ENCODE peak calls at places on chromosomes 5 and 9, in four cellular contexts. One of them, this sample, is unnamed.
A peak's percentile ranks its signal among the peaks of the same experiment; 100 is the strongest.

GRCh38 chr9:35293381-35293780 is 131.6 kb downstream of the UNC13B start:
- DNase-seq in right lobe of liver: no peak
- DNase-seq in DND-41: no peak
- DNase-seq in H9: no peak
- DNase-seq in this sample: no peak

GRCh38 chr5:39355324-39355723 is 9.0 kb downstream of the C9 start:
- DNase-seq in right lobe of liver: no peak
- DNase-seq in DND-41: no peak
- DNase-seq in H9: no peak
- DNase-seq in this sample: no peak

GRCh38 chr5:165579911-165580310 is 2074.5 kb downstream of the MAT2B start:
- DNase-seq in right lobe of liver: no peak
- DNase-seq in DND-41: no peak
- DNase-seq in H9: no peak
- DNase-seq in this sample: no peak

GRCh38 chr5:134411546-134412266 is at the start of gene CDKN2AIPNL:
- DNase-seq in right lobe of liver: peak; percentile 95
- DNase-seq in DND-41: peak; percentile 91
- DNase-seq in H9: peak; percentile 92
- DNase-seq in this sample: peak; percentile 90

GRCh38 chr9:137531099-137531765 is 19.0 kb downstream of the PNPLA7 start:
- DNase-seq in right lobe of liver: no peak
- DNase-seq in DND-41: no peak
- DNase-seq in H9: no peak
- DNase-seq in this sample: no peak

GRCh38 chr5:149485655-149486615 is 65.3 kb downstream of the CSNK1A1 start:
- DNase-seq in right lobe of liver: no peak
- DNase-seq in DND-41: no peak
- DNase-seq in H9: no peak
- DNase-seq in this sample: peak; percentile 78

GRCh38 chr5:177194278-177194677 is 60.7 kb downstream of the NSD1 start:
- DNase-seq in right lobe of liver: no peak
- DNase-seq in DND-41: no peak
- DNase-seq in H9: no peak
- DNase-seq in this sample: no peak

GRCh38 chr5:90020575-90021535 is 388.7 kb downstream of the CETN3 start:
- DNase-seq in right lobe of liver: no peak
- DNase-seq in DND-41: no peak
- DNase-seq in H9: no peak
- DNase-seq in this sample: no peak

GRCh38 chr9:20294351-20294750 is 327.9 kb downstream of the MLLT3 start:
- DNase-seq in right lobe of liver: no peak
- DNase-seq in DND-41: no peak
- DNase-seq in H9: no peak
- DNase-seq in this sample: no peak

GRCh38 chr9:91720313-91720712 is 229.7 kb downstream of the ROR2 start:
- DNase-seq in right lobe of liver: no peak
- DNase-seq in DND-41: no peak
- DNase-seq in H9: no peak
- DNase-seq in this sample: no peak

GRCh38 chr9:77939149-77939668 is 92.4 kb downstream of the GNAQ start:
- DNase-seq in right lobe of liver: no peak
- DNase-seq in DND-41: no peak
- DNase-seq in H9: no peak
- DNase-seq in this sample: no peak

GRCh38 chr9:104863180-104863883 is 64.6 kb downstream of the ABCA1 start:
- DNase-seq in right lobe of liver: no peak
- DNase-seq in DND-41: peak; percentile 53
- DNase-seq in H9: peak; percentile 63
- DNase-seq in this sample: no peak

GRCh38 chr5:154923441-154924430 is 14.3 kb downstream of the GEMIN5 start:
- DNase-seq in right lobe of liver: no peak
- DNase-seq in DND-41: no peak
- DNase-seq in H9: no peak
- DNase-seq in this sample: no peak

GRCh38 chr5:154753792-154754191 is 1.4 kb upstream of the LARP1 start:
- DNase-seq in right lobe of liver: no peak
- DNase-seq in DND-41: no peak
- DNase-seq in H9: no peak
- DNase-seq in this sample: peak; percentile 49

GRCh38 chr9:34380511-34381315 is 4.0 kb upstream of the MYORG start:
- DNase-seq in right lobe of liver: peak; percentile 92
- DNase-seq in DND-41: no peak
- DNase-seq in H9: peak; percentile 92
- DNase-seq in this sample: peak; percentile 76

GRCh38 chr9:110592075-110592830 is 12.7 kb upstream of the SVEP1 start:
- DNase-seq in right lobe of liver: no peak
- DNase-seq in DND-41: no peak
- DNase-seq in H9: no peak
- DNase-seq in this sample: no peak

GRCh38 chr5:134957920-134958608 is 9.6 kb upstream of the CATSPER3 start:
- DNase-seq in right lobe of liver: no peak
- DNase-seq in DND-41: no peak
- DNase-seq in H9: no peak
- DNase-seq in this sample: no peak

GRCh38 chr5:58299266-58299665 is 160.6 kb downstream of the PLK2 start:
- DNase-seq in right lobe of liver: no peak
- DNase-seq in DND-41: no peak
- DNase-seq in H9: no peak
- DNase-seq in this sample: no peak

GRCh38 chr9:88268886-88269285 is 119.4 kb upstream of the SPIN1 start:
- DNase-seq in right lobe of liver: no peak
- DNase-seq in DND-41: no peak
- DNase-seq in H9: no peak
- DNase-seq in this sample: no peak

GRCh38 chr5:56876325-56876724 is 33.1 kb upstream of the SETD9 start:
- DNase-seq in right lobe of liver: no peak
- DNase-seq in DND-41: no peak
- DNase-seq in H9: no peak
- DNase-seq in this sample: no peak
- H3K27ac ChIP-seq in right lobe of liver: no peak overlapping the region
- H3K27ac ChIP-seq in DND-41: no peak overlapping the region
- H3K27ac ChIP-seq in H9: no peak overlapping the region
- H3K27ac ChIP-seq in this sample: no peak overlapping the region

DNA sequence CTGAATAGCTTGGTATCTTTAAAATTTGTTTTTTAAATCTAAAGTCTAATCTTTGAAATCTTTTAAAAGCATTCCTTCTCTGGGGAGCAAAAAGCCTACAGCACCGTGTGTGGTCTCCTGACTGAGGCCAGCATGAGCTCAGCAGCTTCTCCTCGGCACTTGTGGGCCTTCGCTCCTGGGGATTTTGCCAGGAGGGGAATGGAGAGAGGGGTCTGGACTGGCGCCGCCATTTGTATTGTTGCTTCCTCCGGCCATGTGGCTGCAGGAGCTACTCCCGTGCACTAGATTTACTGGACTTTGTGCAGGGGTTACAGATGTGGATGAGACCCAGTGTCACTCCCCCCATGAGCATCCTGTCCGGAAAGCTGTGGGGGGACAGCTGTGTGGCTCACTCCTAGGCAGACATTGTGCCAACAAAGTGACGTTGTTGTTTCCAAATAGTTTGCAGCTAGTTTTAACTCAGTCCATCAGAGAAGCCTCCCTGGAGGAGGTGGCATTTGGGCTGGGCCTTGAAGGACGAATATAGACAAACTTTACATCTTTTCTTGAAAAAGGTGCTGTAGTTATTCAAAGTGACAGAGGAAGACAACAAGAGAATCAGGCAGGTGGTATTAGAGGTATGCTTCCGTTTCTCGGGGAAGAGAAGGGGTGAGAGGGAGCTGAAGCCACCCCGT is 6.6 kb downstream of the OLFM1 start:
- DNase-seq in right lobe of liver: no peak
- DNase-seq in DND-41: no peak
- DNase-seq in H9: no peak
- DNase-seq in this sample: no peak
- H3K27ac ChIP-seq in right lobe of liver: no peak overlapping the region
- H3K27ac ChIP-seq in DND-41: no peak overlapping the region
- H3K27ac ChIP-seq in H9: no peak overlapping the region
- H3K27ac ChIP-seq in this sample: no peak overlapping the region

GRCh38 chr5:56279979-56280378 is 46.8 kb upstream of the ANKRD55 start:
- DNase-seq in right lobe of liver: no peak
- DNase-seq in DND-41: no peak
- DNase-seq in H9: peak; percentile 27
- DNase-seq in this sample: no peak

GRCh38 chr5:56279291-56279690 is 46.2 kb upstream of the ANKRD55 start:
- DNase-seq in right lobe of liver: no peak
- DNase-seq in DND-41: no peak
- DNase-seq in H9: no peak
- DNase-seq in this sample: no peak

GRCh38 chr5:56282951-56283350 is 49.8 kb upstream of the ANKRD55 start:
- DNase-seq in right lobe of liver: no peak
- DNase-seq in DND-41: no peak
- DNase-seq in H9: no peak
- DNase-seq in this sample: no peak

GRCh38 chr5:56281489-56282163 is 48.5 kb upstream of the ANKRD55 start:
- DNase-seq in right lobe of liver: no peak
- DNase-seq in DND-41: no peak
- DNase-seq in H9: no peak
- DNase-seq in this sample: no peak

DNA sequence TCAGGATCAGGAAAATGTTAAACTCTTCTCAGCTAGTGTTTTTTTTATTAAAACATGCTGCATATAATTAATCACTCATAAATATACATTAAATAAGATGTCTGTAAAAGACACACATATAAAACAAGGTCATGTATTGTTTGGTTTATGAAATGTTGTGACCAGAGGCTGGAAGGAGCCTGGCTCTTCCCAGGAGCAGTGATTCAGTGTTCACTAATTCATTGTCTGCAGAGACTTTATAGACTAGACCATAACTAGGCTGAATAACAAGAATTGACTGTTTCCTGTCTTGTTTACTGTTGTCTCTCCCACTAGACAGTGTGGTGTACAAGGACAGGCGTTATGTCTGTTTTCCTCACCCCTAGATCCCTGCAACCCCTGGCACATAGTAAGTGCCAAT is 49.1 kb upstream of the ANKRD55 start:
- DNase-seq in right lobe of liver: no peak
- DNase-seq in DND-41: no peak
- DNase-seq in H9: no peak
- DNase-seq in this sample: no peak
- H3K27ac ChIP-seq in right lobe of liver: no peak overlapping the region
- H3K27ac ChIP-seq in DND-41: no peak overlapping the region
- H3K27ac ChIP-seq in H9: no peak overlapping the region
- H3K27ac ChIP-seq in this sample: no peak overlapping the region

GRCh38 chr5:82374637-82375036 is 96.5 kb upstream of the RPS23 start:
- DNase-seq in right lobe of liver: no peak
- DNase-seq in DND-41: no peak
- DNase-seq in H9: no peak
- DNase-seq in this sample: no peak
- H3K27ac ChIP-seq in right lobe of liver: no peak overlapping the region
- H3K27ac ChIP-seq in DND-41: no peak overlapping the region
- H3K27ac ChIP-seq in H9: no peak overlapping the region
- H3K27ac ChIP-seq in this sample: no peak overlapping the region

GRCh38 chr9:112173489-112174222 is 1.4 kb downstream of the SUSD1 start:
- DNase-seq in right lobe of liver: no peak
- DNase-seq in DND-41: no peak
- DNase-seq in H9: no peak
- DNase-seq in this sample: no peak
- H3K27ac ChIP-seq in right lobe of liver: no peak overlapping the region
- H3K27ac ChIP-seq in DND-41: no peak overlapping the region
- H3K27ac ChIP-seq in H9: no peak overlapping the region
- H3K27ac ChIP-seq in this sample: no peak overlapping the region

DNA sequence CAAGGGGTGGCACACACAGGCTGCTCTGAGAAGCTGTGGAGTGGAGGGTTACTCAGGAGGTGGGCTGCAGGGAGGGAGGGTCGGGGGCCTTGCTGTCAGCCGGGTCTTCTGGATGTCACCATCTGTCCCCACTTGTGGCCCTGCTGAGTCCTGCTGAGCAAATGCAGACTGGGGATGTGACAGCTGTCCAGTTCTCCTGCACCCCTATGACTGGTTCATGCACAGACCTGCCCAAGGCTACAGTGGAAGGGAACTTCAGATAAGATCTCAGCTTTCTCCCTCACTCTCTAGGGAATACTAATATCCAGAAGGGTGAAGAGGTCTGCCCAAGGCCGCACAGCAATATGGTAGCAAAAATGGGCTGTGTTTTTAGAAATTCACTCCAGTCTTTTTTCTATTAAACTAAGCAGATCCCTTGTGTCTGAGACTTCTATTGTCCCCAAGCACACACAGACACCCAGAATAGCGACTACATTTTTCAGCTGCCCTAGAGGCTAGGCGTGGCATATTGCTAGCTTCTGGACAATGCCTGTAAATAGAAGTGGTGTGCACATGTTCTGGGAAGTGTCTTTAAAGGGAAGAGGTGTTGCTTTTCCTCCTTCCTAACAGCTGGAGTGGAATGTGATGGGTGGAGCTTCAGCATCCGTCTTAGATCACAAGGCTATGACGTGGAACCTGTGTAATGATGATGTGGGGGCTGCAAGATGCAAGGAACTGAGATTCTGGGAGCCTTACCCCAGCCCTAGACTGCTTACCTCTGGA is 51.1 kb upstream of the TBC1D2 start:
- DNase-seq in right lobe of liver: no peak
- DNase-seq in DND-41: no peak
- DNase-seq in H9: no peak
- DNase-seq in this sample: no peak
- H3K27ac ChIP-seq in right lobe of liver: no peak overlapping the region
- H3K27ac ChIP-seq in DND-41: no peak overlapping the region
- H3K27ac ChIP-seq in H9: no peak overlapping the region
- H3K27ac ChIP-seq in this sample: no peak overlapping the region

This sample was measured in lung.